ENCODE peak calls at places on chromosomes 13 and 19, in seven cellular contexts. C is RWPE1, U is DMS153, J is iris pigment epithelial cell, Q is ACHN, R is activated T-cell treated with anti-CD3 and anti-CD28 coated beads for 1 hour, Y is activated T-helper 1 cell treated with Interleukin-2 at 50 U/mL for 16 hours. H is an unnamed sample.

GRCh38 chr13:53250272-53250875 is 221.8 kb downstream of the OLFM4 start:
- DNase-seq in C (peak), U (peak), J (peak), Q (peak), R (no peak), Y (no peak), H (peak)

GRCh38 chr19:7348587-7349230 is at the start of gene ARHGEF18:
- DNase-seq in C (no peak), U (no peak), J (peak), Q (no peak), R (peak), Y (peak), H (no peak)

GRCh38 chr13:79287994-79288795 is 117.9 kb downstream of the RBM26 start:
- DNase-seq in C (no peak), U (no peak), J (no peak), Q (no peak), R (no peak), Y (no peak), H (no peak)

GRCh38 chr19:15464394-15465385 is at the start of gene RASAL3:
- DNase-seq in C (no peak), U (no peak), J (peak), Q (no peak), R (peak), Y (peak), H (no peak)

GRCh38 chr13:23407996-23408395 is 25.5 kb downstream of the SACS start:
- DNase-seq in C (no peak), U (no peak), J (no peak), Q (no peak), R (no peak), Y (no peak), H (no peak)

GRCh38 chr19:35206379-35206778 is 22.2 kb downstream of the FAM187B start:
- DNase-seq in C (no peak), U (no peak), J (no peak), Q (no peak), R (no peak), Y (peak), H (no peak)

GRCh38 chr19:6230991-6231448 is 48.8 kb downstream of the MLLT1 start:
- DNase-seq in C (no peak), U (no peak), J (no peak), Q (no peak), R (no peak), Y (no peak), H (no peak)

GRCh38 chr19:39224910-39225309 is 19.9 kb downstream of the IFNL3 start:
- DNase-seq in C (no peak), U (no peak), J (no peak), Q (no peak), R (no peak), Y (no peak), H (no peak)

GRCh38 chr13:71873418-71874276 is 6.6 kb upstream of the DACH1 start:
- DNase-seq in C (no peak), U (no peak), J (no peak), Q (no peak), R (no peak), Y (no peak), H (no peak)

GRCh38 chr19:3098515-3099346 is 4.6 kb downstream of the GNA11 start:
- DNase-seq in C (no peak), U (no peak), J (peak), Q (no peak), R (no peak), Y (no peak), H (no peak)

GRCh38 chr13:111981446-111982165 is 85.3 kb upstream of the SOX1 start:
- DNase-seq in C (no peak), U (no peak), J (no peak), Q (no peak), R (no peak), Y (no peak), H (no peak)

GRCh38 chr13:31896427-31896826 is 135.1 kb upstream of the FRY start:
- DNase-seq in C (no peak), U (peak), J (peak), Q (no peak), R (no peak), Y (no peak), H (no peak)

GRCh38 chr19:18229474-18229873 is 3.2 kb upstream of the PDE4C start:
- DNase-seq in C (no peak), U (no peak), J (no peak), Q (no peak), R (no peak), Y (no peak), H (no peak)

GRCh38 chr13:46359731-46360130 is 27.3 kb downstream of the RUBCNL start:
- DNase-seq in C (peak), U (no peak), J (peak), Q (no peak), R (no peak), Y (no peak), H (no peak)

GRCh38 chr13:85500716-85501256 is 298.4 kb downstream of the SLITRK6 start:
- DNase-seq in C (peak), U (no peak), J (no peak), Q (no peak), R (no peak), Y (no peak), H (no peak)

GRCh38 chr13:107906131-107906530 is 309.2 kb downstream of the LIG4 start:
- DNase-seq in C (no peak), U (no peak), J (no peak), Q (no peak), R (no peak), Y (no peak), H (no peak)

GRCh38 chr19:3950871-3951861 is 18.3 kb downstream of the NMRK2 start:
- DNase-seq in C (no peak), U (no peak), J (no peak), Q (no peak), R (no peak), Y (no peak), H (no peak)

GRCh38 chr19:4186087-4186993 is 3.9 kb downstream of the ANKRD24 start:
- DNase-seq in C (peak), U (peak), J (peak), Q (peak), R (peak), Y (peak), H (peak)

GRCh38 chr13:111114362-111115050 is 604 bp upstream of the ARHGEF7 start:
- DNase-seq in C (no peak), U (peak), J (peak), Q (no peak), R (no peak), Y (no peak), H (peak)

GRCh38 chr13:23609414-23610186 is 39.4 kb downstream of the TNFRSF19 start:
- DNase-seq in C (no peak), U (peak), J (peak), Q (peak), R (no peak), Y (no peak), H (no peak)

GRCh38 chr13:71870036-71870435 is 3.0 kb upstream of the DACH1 start:
- DNase-seq in C (no peak), U (no peak), J (no peak), Q (no peak), R (no peak), Y (no peak), H (no peak)

GRCh38 chr19:9970481-9970880 is 34.2 kb upstream of the OLFM2 start:
- DNase-seq in C (no peak), U (no peak), J (no peak), Q (no peak), R (no peak), Y (no peak), H (no peak)

GRCh38 chr19:15241259-15241658 is 9.0 kb upstream of the EPHX3 start:
- DNase-seq in C (no peak), U (no peak), J (no peak), Q (no peak), R (no peak), Y (no peak), H (no peak)

GRCh38 chr13:32125221-32125621 is 93.6 kb downstream of the FRY start:
- DNase-seq in C (no peak), U (no peak), J (peak), Q (no peak), R (no peak), Y (no peak), H (no peak)

GRCh38 chr19:4675346-4675745 is 5.2 kb upstream of the MYDGF start:
- DNase-seq in C (no peak), U (no peak), J (no peak), Q (no peak), R (no peak), Y (no peak), H (no peak)

GRCh38 chr13:113656831-113657671 is 947 bp downstream of the ATP4B start:
- DNase-seq in C (no peak), U (no peak), J (no peak), Q (no peak), R (no peak), Y (no peak), H (no peak)

GRCh38 chr19:10203686-10204085 is 8.9 kb upstream of the DNMT1 start:
- DNase-seq in C (no peak), U (no peak), J (no peak), Q (no peak), R (no peak), Y (no peak), H (no peak)

GRCh38 chr13:60143775-60144174 is 20.0 kb downstream of the DIAPH3 start:
- DNase-seq in C (no peak), U (peak), J (no peak), Q (no peak), R (no peak), Y (no peak), H (no peak)

GRCh38 chr19:17824339-17824738 is 3.0 kb upstream of the INSL3 start:
- DNase-seq in C (no peak), U (no peak), J (no peak), Q (no peak), R (no peak), Y (no peak), H (no peak)

GRCh38 chr13:40922437-40923040 is 96.6 kb downstream of the ELF1 start:
- DNase-seq in C (no peak), U (no peak), J (no peak), Q (no peak), R (no peak), Y (no peak), H (no peak)

GRCh38 chr19:46022431-46023310 is at the start of gene PGLYRP1:
- DNase-seq in C (no peak), U (no peak), J (no peak), Q (no peak), R (no peak), Y (no peak), H (no peak)

GRCh38 chr13:75178436-75178835 is 303.5 kb downstream of the TBC1D4 start:
- DNase-seq in C (no peak), U (no peak), J (peak), Q (no peak), R (no peak), Y (no peak), H (no peak)

GRCh38 chr13:30341815-30342570 is 34.6 kb upstream of the KATNAL1 start:
- DNase-seq in C (peak), U (no peak), J (peak), Q (peak), R (no peak), Y (no peak), H (no peak)

GRCh38 chr13:44876782-44877324 is 112.4 kb downstream of the NUFIP1 start:
- DNase-seq in C (no peak), U (no peak), J (no peak), Q (no peak), R (no peak), Y (no peak), H (no peak)

GRCh38 chr13:45705145-45705695 is 3.1 kb downstream of the CBY2 start:
- DNase-seq in C (no peak), U (no peak), J (no peak), Q (no peak), R (no peak), Y (no peak), H (no peak)

GRCh38 chr19:5143471-5144411 is 174.8 kb downstream of the KDM4B start:
- DNase-seq in C (no peak), U (no peak), J (no peak), Q (no peak), R (no peak), Y (no peak), H (no peak)